ENCODE peak calls at places on chromosomes 7 and 10, in ten cellular contexts. I is T-helper 1 cell; P is anterior cingulate cortex; W is CD4-positive, alpha-beta memory T cell; S is WTC11; Q is posterior cingulate gyrus; M is activated CD4-positive, alpha-beta T cell treated with anti-CD3 and anti-CD28 coated beads, Interleukin-2, amount 50 U/mL, for 1 hour; A is nucleus accumbens; D is Kasumi-1; C is foreskin melanocyte. N is an unnamed sample.

GRCh38 chr7:124813962-124814798 is 48.6 kb upstream of the GPR37 start:
- DNase-seq in I (no peak), P (no peak), W (no peak), S (no peak), Q (no peak), M (no peak), A (no peak), D (no peak), C (no peak), N (no peak)

GRCh38 chr7:131403322-131403721 is 75.6 kb downstream of the MKLN1 start:
- DNase-seq in I (no peak), P (no peak), W (no peak), S (no peak), Q (no peak), M (no peak), A (no peak), D (no peak), C (no peak), N (no peak)

GRCh38 chr7:71783779-71784178 is 628.4 kb downstream of the CALN1 start:
- DNase-seq in I (no peak), P (no peak), W (no peak), S (no peak), Q (no peak), M (no peak), A (no peak), D (no peak), C (no peak), N (no peak)

GRCh38 chr7:138478499-138478908 is 18.4 kb downstream of the TRIM24 start:
- DNase-seq in I (no peak), P (no peak), W (no peak), S (no peak), Q (no peak), M (no peak), A (no peak), D (no peak), C (no peak), N (no peak)

GRCh38 chr7:121139427-121139826 is 150.9 kb downstream of the CPED1 start:
- DNase-seq in I (no peak), P (no peak), W (no peak), S (no peak), Q (no peak), M (no peak), A (no peak), D (no peak), C (no peak), N (no peak)

GRCh38 chr10:80206277-80206655 is 929 bp upstream of the ANXA11 start:
- DNase-seq in I (no peak), P (no peak), W (no peak), S (no peak), Q (no peak), M (no peak), A (no peak), D (no peak), C (no peak), N (no peak)

GRCh38 chr7:41108821-41109220 is 594.1 kb downstream of the INHBA start:
- DNase-seq in I (no peak), P (no peak), W (no peak), S (no peak), Q (no peak), M (no peak), A (no peak), D (no peak), C (no peak), N (no peak)

GRCh38 chr7:54860003-54860775 is 101.2 kb upstream of the SEC61G start:
- DNase-seq in I (no peak), P (no peak), W (no peak), S (no peak), Q (no peak), M (no peak), A (no peak), D (no peak), C (no peak), N (no peak)

GRCh38 chr7:22576941-22577927 is 77.2 kb upstream of the STEAP1B start:
- DNase-seq in I (no peak), P (no peak), W (no peak), S (no peak), Q (no peak), M (no peak), A (no peak), D (peak), C (no peak), N (peak)

GRCh38 chr10:106424981-106425380 is 739.5 kb downstream of the SORCS1 start:
- DNase-seq in I (no peak), P (no peak), W (no peak), S (no peak), Q (no peak), M (no peak), A (no peak), D (no peak), C (no peak), N (no peak)

GRCh38 chr7:112763996-112764395 is 26.2 kb downstream of the TMEM168 start:
- DNase-seq in I (no peak), P (no peak), W (no peak), S (no peak), Q (no peak), M (no peak), A (no peak), D (no peak), C (no peak), N (no peak)

GRCh38 chr7:113730309-113730955 is 188.4 kb downstream of the PPP1R3A start:
- DNase-seq in I (no peak), P (no peak), W (no peak), S (no peak), Q (no peak), M (no peak), A (no peak), D (no peak), C (peak), N (no peak)

GRCh38 chr7:95776561-95777185 is 4.3 kb downstream of the DYNC1I1 start:
- DNase-seq in I (no peak), P (no peak), W (no peak), S (no peak), Q (no peak), M (no peak), A (no peak), D (no peak), C (no peak), N (no peak)

GRCh38 chr7:101308245-101309085 is 13.1 kb downstream of the IFT22 start:
- DNase-seq in I (no peak), P (no peak), W (no peak), S (peak), Q (peak), M (no peak), A (no peak), D (peak), C (no peak), N (no peak)

GRCh38 chr7:106775552-106775936 is 89.5 kb upstream of the PIK3CG start:
- DNase-seq in I (no peak), P (no peak), W (no peak), S (no peak), Q (no peak), M (no peak), A (no peak), D (no peak), C (peak), N (no peak)

GRCh38 chr7:113784317-113784716 is 134.5 kb downstream of the PPP1R3A start:
- DNase-seq in I (no peak), P (no peak), W (no peak), S (no peak), Q (no peak), M (no peak), A (no peak), D (peak), C (no peak), N (no peak)

GRCh38 chr10:79414714-79415113 is 30.7 kb downstream of the ZCCHC24 start:
- DNase-seq in I (no peak), P (no peak), W (no peak), S (no peak), Q (no peak), M (no peak), A (no peak), D (no peak), C (no peak), N (no peak)

GRCh38 chr10:30534465-30535144 is 94.9 kb downstream of the LYZL2 start:
- DNase-seq in I (peak), P (peak), W (peak), S (peak), Q (peak), M (peak), A (no peak), D (peak), C (peak), N (peak)

GRCh38 chr10:84333864-84334451 is 5.6 kb downstream of the CCSER2 start:
- DNase-seq in I (peak), P (no peak), W (peak), S (no peak), Q (no peak), M (peak), A (no peak), D (peak), C (no peak), N (no peak)

GRCh38 chr10:95788830-95789229 is 32.9 kb downstream of the ENTPD1 start:
- DNase-seq in I (no peak), P (no peak), W (no peak), S (no peak), Q (no peak), M (no peak), A (no peak), D (no peak), C (no peak), N (no peak)

GRCh38 chr7:101823086-101823485 is 5.7 kb downstream of the CUX1 start:
- DNase-seq in I (no peak), P (no peak), W (no peak), S (no peak), Q (no peak), M (no peak), A (no peak), D (no peak), C (no peak), N (no peak)

GRCh38 chr7:50552139-50552538 is 13.1 kb downstream of the DDC start:
- DNase-seq in I (no peak), P (no peak), W (no peak), S (no peak), Q (no peak), M (no peak), A (no peak), D (no peak), C (no peak), N (no peak)

GRCh38 chr10:33657154-33657900 is 322.9 kb upstream of the NRP1 start:
- DNase-seq in I (no peak), P (no peak), W (no peak), S (no peak), Q (no peak), M (no peak), A (no peak), D (peak), C (no peak), N (no peak)

GRCh38 chr10:4677296-4678021 is 148.5 kb upstream of the AKR1E2 start:
- DNase-seq in I (no peak), P (no peak), W (no peak), S (no peak), Q (no peak), M (no peak), A (no peak), D (no peak), C (no peak), N (no peak)

GRCh38 chr10:85977642-85978041 is 389.0 kb downstream of the GRID1 start:
- DNase-seq in I (no peak), P (no peak), W (no peak), S (no peak), Q (no peak), M (no peak), A (no peak), D (no peak), C (no peak), N (no peak)

GRCh38 chr10:83915801-83916200 is 223.5 kb upstream of the GHITM start:
- DNase-seq in I (no peak), P (no peak), W (no peak), S (no peak), Q (no peak), M (no peak), A (no peak), D (no peak), C (no peak), N (no peak)

GRCh38 chr10:74900297-74900696 is 73.9 kb downstream of the KAT6B start:
- DNase-seq in I (no peak), P (no peak), W (peak), S (no peak), Q (no peak), M (no peak), A (no peak), D (no peak), C (no peak), N (no peak)

GRCh38 chr10:10605551-10606081 is 412.1 kb upstream of the CELF2 start:
- DNase-seq in I (no peak), P (no peak), W (no peak), S (no peak), Q (no peak), M (no peak), A (no peak), D (no peak), C (peak), N (no peak)

GRCh38 chr7:159078911-159079270 is 65.8 kb downstream of the VIPR2 start:
- DNase-seq in I (no peak), P (no peak), W (no peak), S (no peak), Q (no peak), M (no peak), A (no peak), D (no peak), C (no peak), N (no peak)

GRCh38 chr7:81244213-81244612 is 325.4 kb upstream of the SEMA3C start:
- DNase-seq in I (no peak), P (no peak), W (no peak), S (no peak), Q (no peak), M (no peak), A (no peak), D (no peak), C (no peak), N (no peak)

GRCh38 chr7:30549933-30550493 is 44.7 kb upstream of the GARS1 start:
- DNase-seq in I (no peak), P (no peak), W (no peak), S (no peak), Q (no peak), M (no peak), A (no peak), D (no peak), C (peak), N (no peak)

GRCh38 chr7:33837356-33837851 is 67.9 kb upstream of the BMPER start:
- DNase-seq in I (no peak), P (no peak), W (no peak), S (no peak), Q (no peak), M (no peak), A (no peak), D (no peak), C (no peak), N (no peak)

GRCh38 chr10:34392641-34393170 is 422.4 kb downstream of the PARD3 start:
- DNase-seq in I (no peak), P (no peak), W (no peak), S (no peak), Q (no peak), M (no peak), A (no peak), D (no peak), C (peak), N (no peak)

GRCh38 chr10:110504111-110504735 is 6.5 kb downstream of the DUSP5 start:
- DNase-seq in I (no peak), P (peak), W (peak), S (no peak), Q (no peak), M (peak), A (no peak), D (peak), C (no peak), N (peak)

GRCh38 chr10:114631678-114632417 is 26.2 kb downstream of the ABLIM1 start:
- DNase-seq in I (no peak), P (no peak), W (peak), S (peak), Q (peak), M (peak), A (no peak), D (no peak), C (no peak), N (no peak)

GRCh38 chr10:117165557-117166419 is 27.7 kb upstream of the VAX1 start:
- DNase-seq in I (no peak), P (no peak), W (no peak), S (peak), Q (peak), M (peak), A (peak), D (peak), C (peak), N (peak)

GRCh38 chr7:2728309-2729042 is 40.5 kb downstream of the AMZ1 start:
- DNase-seq in I (no peak), P (no peak), W (no peak), S (no peak), Q (no peak), M (no peak), A (no peak), D (peak), C (no peak), N (no peak)

GRCh38 chr7:124033093-124033806 is 383 bp upstream of the TMEM229A start:
- DNase-seq in I (no peak), P (peak), W (no peak), S (peak), Q (peak), M (no peak), A (peak), D (no peak), C (no peak), N (peak)

N was measured in C1 segment of cervical spinal cord.